ENCODE peak calls at places on chromosomes 3 and 15, in seven cellular contexts. L, D, W, Y, F, G and S are unnamed samples.

GRCh38 chr15:42364529-42364928 is 5.2 kb downstream of the CAPN3 start:
- DNase-seq in L (no peak), D (no peak), W (peak), Y (peak), F (no peak), G (no peak), S (no peak)

GRCh38 chr3:5187920-5188418 is 462 bp downstream of the EDEM1 start:
- DNase-seq in L (no peak), D (peak), W (no peak), Y (peak), F (no peak), G (peak), S (no peak)

GRCh38 chr3:35710554-35710953 is 71.2 kb downstream of the ARPP21 start:
- DNase-seq in L (no peak), D (no peak), W (no peak), Y (no peak), F (no peak), G (no peak), S (no peak)

GRCh38 chr15:101029971-101030661 is 111.0 kb downstream of the LRRK1 start:
- DNase-seq in L (peak), D (peak), W (no peak), Y (no peak), F (no peak), G (no peak), S (no peak)

GRCh38 chr3:14867936-14868570 is 49.3 kb downstream of the FGD5 start:
- DNase-seq in L (no peak), D (no peak), W (no peak), Y (no peak), F (no peak), G (no peak), S (no peak)

GRCh38 chr3:11285471-11285870 is 13.3 kb downstream of the ATG7 start:
- DNase-seq in L (no peak), D (no peak), W (no peak), Y (no peak), F (no peak), G (no peak), S (no peak)

GRCh38 chr3:195767792-195768191 is 43.9 kb downstream of the MUC4 start:
- DNase-seq in L (no peak), D (no peak), W (no peak), Y (no peak), F (no peak), G (peak), S (no peak)

GRCh38 chr15:29835301-29835700 is 13.0 kb upstream of the TJP1 start:
- DNase-seq in L (no peak), D (peak), W (peak), Y (no peak), F (no peak), G (no peak), S (no peak)

GRCh38 chr3:17836919-17837318 is 94.5 kb upstream of the TBC1D5 start:
- DNase-seq in L (no peak), D (no peak), W (no peak), Y (no peak), F (no peak), G (no peak), S (no peak)

GRCh38 chr3:100033814-100034490 is 80.3 kb downstream of the FILIP1L start:
- DNase-seq in L (no peak), D (no peak), W (no peak), Y (no peak), F (no peak), G (no peak), S (no peak)

GRCh38 chr3:187594272-187594671 is 75.9 kb downstream of the SST start:
- DNase-seq in L (no peak), D (no peak), W (no peak), Y (no peak), F (no peak), G (no peak), S (no peak)

GRCh38 chr15:78222745-78223395 is 11.5 kb downstream of the ACSBG1 start:
- DNase-seq in L (no peak), D (no peak), W (no peak), Y (no peak), F (no peak), G (no peak), S (no peak)

GRCh38 chr3:49027634-49028033 is 1.6 kb downstream of the IMPDH2 start:
- DNase-seq in L (no peak), D (no peak), W (no peak), Y (no peak), F (no peak), G (no peak), S (no peak)
- H3K4me3 ChIP-seq in L (no peak), D (no peak), W (no peak), Y (no peak), F (no peak), G (no peak), S (no peak)

GRCh38 chr3:9809615-9810356 is at the start of gene TTLL3:
- DNase-seq in L (peak), D (peak), W (peak), Y (peak), F (no peak), G (peak), S (peak)
- TF ChIP-seq POLR2A in L (no peak), D (peak), W (peak), Y (peak), F (peak), G (no peak), S (no peak)

GRCh38 chr3:127734754-127735473 is 62.2 kb downstream of the ABTB1 start:
- DNase-seq in L (no peak), D (peak), W (peak), Y (peak), F (no peak), G (peak), S (peak)
- H3K27ac ChIP-seq in L (peak), D (peak), W (peak), Y (peak), F (peak), G (peak), S (peak)

GRCh38 chr15:68817304-68818087 is 3.2 kb downstream of the ANP32A start:
- DNase-seq in L (peak), D (peak), W (peak), Y (peak), F (peak), G (peak), S (peak)

GRCh38 chr15:68815598-68815997 is 5.1 kb downstream of the ANP32A start:
- DNase-seq in L (no peak), D (no peak), W (no peak), Y (no peak), F (no peak), G (no peak), S (peak)

GRCh38 chr15:68814596-68814995 is 6.1 kb downstream of the ANP32A start:
- DNase-seq in L (no peak), D (no peak), W (no peak), Y (no peak), F (no peak), G (no peak), S (peak)

GRCh38 chr15:68816795-68817303 is 3.8 kb downstream of the ANP32A start:
- DNase-seq in L (no peak), D (no peak), W (peak), Y (peak), F (no peak), G (no peak), S (no peak)

DNA sequence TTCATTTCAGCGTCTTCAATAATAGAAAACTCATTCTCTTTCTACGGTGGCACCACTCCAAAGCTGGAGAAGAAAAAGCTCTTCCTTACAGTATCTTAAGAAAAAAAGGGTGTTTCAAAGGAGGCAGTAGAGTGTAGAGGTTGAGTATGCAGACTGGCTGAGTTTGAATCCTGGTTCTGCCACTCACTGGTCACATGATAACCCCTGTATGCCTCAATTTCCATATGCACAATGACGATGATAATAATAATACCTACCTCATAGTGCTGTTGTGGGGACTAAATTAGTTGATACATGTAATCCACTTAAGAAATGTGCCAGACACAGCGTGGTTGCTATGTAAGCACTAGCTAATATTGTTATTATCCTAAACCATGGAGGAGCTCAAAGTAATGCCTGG is 4.5 kb downstream of the ANP32A start:
- DNase-seq in L (no peak), D (no peak), W (no peak), Y (no peak), F (no peak), G (no peak), S (peak)
- H3K4me3 ChIP-seq in L (peak), D (peak), W (no peak), Y (no peak), F (peak), G (no peak), S (no peak)

GRCh38 chr3:49553690-49554634 is at the start of gene BSN:
- DNase-seq in L (peak), D (peak), W (peak), Y (peak), F (no peak), G (peak), S (peak)
- TF ChIP-seq POLR2A in L (no peak), D (peak), W (no peak), Y (peak), F (no peak), G (no peak), S (no peak)

DNA sequence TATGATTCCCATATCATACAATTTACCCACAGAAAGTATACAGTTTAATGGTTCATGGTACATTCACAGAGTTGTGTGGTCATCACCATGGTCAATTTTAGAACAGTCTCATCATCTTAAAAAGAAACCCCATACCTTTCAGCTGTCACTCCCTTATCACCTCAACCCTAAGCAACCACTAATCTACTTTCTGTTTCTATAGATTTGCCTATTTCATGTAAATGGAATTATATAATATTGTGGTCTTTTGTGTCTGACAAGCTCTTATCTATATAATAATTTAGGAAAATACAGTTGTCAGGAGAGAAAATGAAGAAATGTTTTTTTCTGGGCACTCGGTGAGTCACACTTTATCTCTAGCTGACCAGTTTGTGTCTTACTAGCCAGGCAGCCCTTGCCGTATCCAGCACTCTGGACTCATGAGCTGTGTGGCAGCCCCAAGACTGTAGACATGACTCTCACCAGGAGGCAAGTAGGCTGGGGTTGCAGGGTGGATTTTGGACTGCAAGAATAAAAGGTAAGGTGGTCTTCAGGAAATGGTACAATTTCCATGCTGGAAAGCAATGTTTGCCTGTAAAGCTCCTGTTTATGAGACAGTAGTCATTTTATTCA is 234.6 kb downstream of the THRB start:
- DNase-seq in L (peak), D (no peak), W (no peak), Y (peak), F (no peak), G (peak), S (no peak)
- H3K27ac ChIP-seq in L (peak), D (peak), W (no peak), Y (no peak), F (no peak), G (no peak), S (no peak)

DNA sequence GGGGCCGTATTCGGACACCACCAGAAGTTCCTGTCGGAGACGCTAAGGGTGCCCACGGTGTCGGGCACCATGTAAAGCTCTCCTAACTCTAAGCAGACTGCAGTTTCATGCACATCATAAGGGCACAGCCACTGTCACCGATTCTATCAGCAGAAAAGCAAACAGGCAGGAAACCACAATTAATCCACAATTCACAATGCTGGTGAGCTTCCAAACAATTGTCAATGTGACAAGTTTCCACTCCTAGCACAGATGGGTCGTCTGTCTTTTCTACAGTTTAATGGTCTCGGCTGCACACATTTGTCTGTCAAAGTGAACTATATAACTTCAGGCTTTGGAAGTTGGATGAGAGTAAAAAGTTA is 8.8 kb upstream of the OCA2 start:
- DNase-seq in L (no peak), D (no peak), W (peak), Y (no peak), F (no peak), G (no peak), S (no peak)
- H3K4me3 ChIP-seq in L (peak), D (no peak), W (no peak), Y (no peak), F (peak), G (no peak), S (peak)

DNA sequence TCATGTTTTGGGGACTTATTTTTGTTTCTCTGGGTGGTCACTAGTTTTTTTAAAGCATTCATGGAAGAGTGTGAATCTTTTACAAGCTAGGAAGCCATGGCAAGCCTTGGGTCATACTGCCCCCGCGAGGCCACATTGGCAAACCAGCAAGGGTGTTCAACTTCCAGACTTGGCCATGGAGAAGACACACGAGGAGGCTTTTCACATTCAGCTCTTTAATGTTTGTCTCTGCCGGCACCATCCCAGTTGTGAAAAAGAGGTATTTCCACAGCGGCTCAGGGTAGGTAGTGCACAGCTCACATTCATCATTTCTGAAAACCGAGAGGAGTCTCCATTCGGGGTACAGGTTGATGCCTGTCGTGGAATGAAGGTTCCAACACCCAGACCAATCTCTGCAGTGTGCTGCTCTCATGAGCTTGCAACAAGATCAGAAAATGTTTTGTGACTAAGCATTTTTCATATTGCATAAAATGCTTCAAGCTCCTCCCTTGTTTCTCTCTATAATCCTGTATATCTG is 7.7 kb downstream of the CCR5 start:
- DNase-seq in L (peak), D (peak), W (peak), Y (peak), F (no peak), G (peak), S (no peak)
- TF ChIP-seq POLR2A in L (no peak), D (no peak), W (no peak), Y (no peak), F (no peak), G (no peak), S (no peak)

DNA sequence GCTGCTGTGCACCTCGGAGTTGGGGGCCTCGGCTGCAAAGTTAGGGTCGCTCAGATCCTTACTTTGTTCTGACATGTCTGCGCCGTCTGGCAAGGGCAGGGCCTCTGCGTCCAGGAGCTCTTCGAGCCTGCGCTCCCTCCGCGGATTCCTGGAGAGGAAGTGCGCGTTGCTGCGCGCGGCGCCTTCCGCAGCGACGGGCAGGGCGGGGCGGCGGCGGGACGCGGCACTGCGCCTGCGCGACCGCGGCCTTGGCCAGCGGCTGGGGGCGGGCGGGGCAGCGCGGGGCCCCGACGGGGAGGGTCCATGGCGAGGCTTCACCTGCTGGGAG is at the start of gene NDN:
- DNase-seq in L (peak), D (peak), W (peak), Y (peak), F (no peak), G (peak), S (no peak)
- H3K27ac ChIP-seq in L (peak), D (no peak), W (no peak), Y (no peak), F (peak), G (peak), S (peak)

DNA sequence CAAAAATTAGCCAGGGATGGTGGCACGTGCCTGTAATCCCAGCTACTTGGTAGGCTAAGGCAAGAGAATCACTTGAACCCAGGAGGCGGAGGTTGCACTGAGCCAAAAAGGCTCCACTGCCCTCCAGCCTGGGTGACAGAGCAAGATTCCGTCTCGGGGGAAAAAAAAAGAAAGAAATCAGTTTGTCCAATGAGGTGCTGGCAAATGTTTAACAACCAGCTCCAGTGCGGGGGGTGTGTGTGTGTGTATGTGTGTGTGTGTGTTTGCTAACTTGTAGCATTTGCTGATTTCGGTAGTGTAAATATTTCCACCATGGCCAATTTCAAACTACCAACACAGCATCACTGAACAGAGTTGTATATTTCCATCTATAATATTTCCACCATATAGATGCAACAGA is 23.8 kb upstream of the IDH2 start:
- DNase-seq in L (peak), D (no peak), W (no peak), Y (peak), F (no peak), G (no peak), S (no peak)
- H3K4me3 ChIP-seq in L (no peak), D (no peak), W (no peak), Y (no peak), F (no peak), G (no peak), S (no peak)